ENCODE peak calls at places on chromosomes 6 and 20, in seven cellular contexts. Q is left ventricle myocardium inferior; J is stomach; D is trophoblast cell; I is CD8-positive, alpha-beta memory T cell; R is tibial artery; E is ascending aorta. N is an unnamed sample. For H3K36me3, the result is how much of the 10 kb centered on the place peaks cover.

GRCh38 chr6:47256981-47257730 is 52.5 kb downstream of the TNFRSF21 start:
- DNase-seq in Q (no peak), D (no peak), J (no peak), R (no peak), I (no peak), E (no peak), N (no peak)

GRCh38 chr6:27157461-27158315 is 89.8 kb upstream of the PRSS16 start:
- DNase-seq in J (peak), D (peak), R (peak), Q (peak), E (peak), I (peak), N (peak)

GRCh38 chr6:23611776-23612381 is 514.1 kb upstream of the NRSN1 start:
- DNase-seq in E (no peak), D (no peak), Q (no peak), R (no peak), I (no peak), J (no peak), N (no peak)

GRCh38 chr6:126721581-126722145 is 381.7 kb downstream of the CENPW start:
- DNase-seq in E (no peak), J (no peak), R (no peak), Q (no peak), D (peak), I (no peak), N (no peak)

GRCh38 chr6:123415844-123416468 is 220.8 kb downstream of the TRDN start:
- DNase-seq in J (peak), Q (no peak), I (no peak), E (peak), D (peak), R (no peak), N (peak)

GRCh38 chr6:32153252-32153834 is 598 bp upstream of the PPT2 start:
- DNase-seq in J (peak), I (no peak), Q (no peak), D (no peak), R (peak), E (no peak), N (peak)

GRCh38 chr6:106163966-106164877 is 78.1 kb downstream of the PRDM1 start:
- DNase-seq in Q (no peak), J (no peak), R (no peak), D (peak), I (peak), E (peak), N (no peak)

GRCh38 chr6:98980814-98981213 is 33.1 kb upstream of the FBXL4 start:
- DNase-seq in Q (no peak), E (no peak), R (no peak), J (no peak), D (no peak), I (no peak), N (peak)

GRCh38 chr6:73134588-73134987 is 90.7 kb downstream of the KHDC1L start:
- DNase-seq in R (no peak), Q (no peak), D (peak), I (peak), J (no peak), E (no peak), N (peak)

GRCh38 chr6:56649053-56649769 is 6.5 kb upstream of the DST start:
- DNase-seq in R (no peak), I (no peak), E (no peak), Q (no peak), D (no peak), J (no peak), N (no peak)

GRCh38 chr6:80477591-80478370 is 371.3 kb downstream of the BCKDHB start:
- DNase-seq in I (no peak), E (no peak), R (no peak), J (no peak), Q (no peak), D (no peak), N (no peak)

GRCh38 chr20:33251496-33251895 is 15.7 kb downstream of the BPIFA1 start:
- DNase-seq in D (no peak), R (no peak), Q (no peak), E (no peak), I (no peak), J (no peak), N (no peak)

GRCh38 chr6:27726620-27727023 is 185.6 kb downstream of the OR2B2 start:
- DNase-seq in I (no peak), D (no peak), J (no peak), Q (no peak), E (no peak), R (no peak), N (no peak)

GRCh38 chr20:41232971-41233926 is 84.3 kb downstream of the ZHX3 start:
- DNase-seq in J (no peak), I (no peak), Q (no peak), E (no peak), R (no peak), D (peak), N (no peak)

GRCh38 chr6:126267621-126268020 is 72.3 kb upstream of the CENPW start:
- DNase-seq in D (no peak), J (no peak), I (no peak), Q (no peak), E (no peak), R (no peak), N (no peak)

GRCh38 chr20:50226093-50226974 is 35.7 kb downstream of the CEBPB start:
- DNase-seq in R (peak), Q (no peak), I (no peak), D (peak), E (peak), J (no peak), N (no peak)

GRCh38 chr6:109304284-109305015 is 77.8 kb downstream of the CD164 start:
- DNase-seq in J (no peak), I (no peak), E (no peak), D (no peak), R (no peak), Q (no peak), N (no peak)

GRCh38 chr20:1894951-1895673 is at the start of gene SIRPA:
- DNase-seq in J (peak), I (no peak), E (peak), R (peak), D (no peak), Q (peak), N (peak)

GRCh38 chr6:111306104-111306888 is 176.7 kb downstream of the REV3L start:
- DNase-seq in R (no peak), I (no peak), J (no peak), Q (no peak), D (no peak), E (no peak), N (no peak)
- H3K36me3 ChIP-seq in R (under half), I (under half), J (half or more), Q (half or more), D (under half), E (half or more), N (under half)

GRCh38 chr6:36525346-36525745 is 21.9 kb downstream of the STK38 start:
- DNase-seq in I (no peak), R (no peak), E (no peak), Q (no peak), J (no peak), D (no peak), N (no peak)
- H3K36me3 ChIP-seq in I (half or more), R (under half), E (under half), Q (half or more), J (half or more), D (under half), N (under half)

GRCh38 chr6:144659735-144660246 is 374.7 kb downstream of the UTRN start:
- DNase-seq in I (no peak), Q (no peak), E (no peak), D (no peak), R (no peak), J (no peak), N (no peak)
- H3K36me3 ChIP-seq in I (under half), Q (under half), E (under half), D (under half), R (under half), J (under half), N (under half)

GRCh38 chr6:42211726-42212125 is 5.9 kb downstream of the MRPS10 start:
- DNase-seq in I (no peak), E (no peak), D (no peak), R (no peak), Q (no peak), J (no peak), N (no peak)
- H3K36me3 ChIP-seq in I (half or more), E (half or more), D (under half), R (half or more), Q (half or more), J (half or more), N (under half)

DNA sequence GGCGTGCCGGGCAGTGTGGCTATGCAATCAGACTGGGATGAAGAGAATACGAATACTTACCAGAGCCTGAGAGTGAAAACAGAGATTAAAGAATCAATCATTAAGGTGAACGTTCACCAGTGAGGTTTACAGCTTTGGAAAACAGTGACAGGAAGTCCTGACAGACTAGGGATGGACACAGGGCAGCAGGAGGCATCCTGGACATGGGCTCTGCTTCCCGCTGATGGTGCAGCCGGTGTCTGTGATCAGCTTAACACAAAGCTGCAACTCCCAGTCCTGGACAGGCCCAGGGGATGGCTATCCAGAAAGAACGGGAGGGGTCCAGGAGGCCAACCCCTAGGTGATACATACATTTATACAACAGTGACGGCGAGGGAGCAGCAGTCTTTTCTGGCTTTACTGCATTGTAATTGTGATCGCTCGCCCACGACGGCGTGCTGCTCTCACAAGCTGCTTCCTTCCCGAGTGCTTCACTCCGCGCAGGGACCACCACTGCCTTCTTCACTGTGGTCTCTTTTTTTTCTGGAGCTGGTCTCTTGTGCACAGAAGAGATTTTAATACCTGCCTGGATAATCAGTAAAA is 20.7 kb downstream of the DIDO1 start:
- DNase-seq in E (no peak), J (no peak), R (no peak), I (no peak), D (no peak), Q (no peak), N (no peak)
- H3K36me3 ChIP-seq in E (half or more), J (half or more), R (half or more), I (half or more), D (half or more), Q (half or more), N (under half)

GRCh38 chr6:35067234-35067633 is 73.9 kb downstream of the TCP11 start:
- DNase-seq in I (no peak), J (no peak), D (no peak), E (no peak), Q (no peak), R (no peak), N (no peak)
- H3K36me3 ChIP-seq in I (under half), J (half or more), D (half or more), E (under half), Q (half or more), R (under half), N (under half)